ENCODE peak calls at places on chromosomes 4 and X, in ten cellular contexts. I, G, T, L, P, X, F, H, S and R are unnamed samples.

GRCh38 chr4:29304595-29304994 is 1415.6 kb upstream of the PCDH7 start:
- DNase-seq in I (no peak), G (peak), T (no peak), L (no peak), P (no peak), X (no peak), F (no peak), H (no peak), S (no peak), R (no peak)

GRCh38 chrX:48700951-48701653 is 4.6 kb downstream of the SUV39H1 start:
- DNase-seq in I (no peak), G (peak), T (no peak), L (no peak), P (no peak), X (no peak), F (no peak), H (no peak), S (no peak), R (no peak)

GRCh38 chr4:75058486-75058885 is 125.6 kb downstream of the PARM1 start:
- DNase-seq in I (no peak), G (no peak), T (no peak), L (no peak), P (no peak), X (no peak), F (no peak), H (no peak), S (no peak), R (no peak)

GRCh38 chr4:184664445-184665210 is 15.1 kb downstream of the PRIMPOL start:
- DNase-seq in I (peak), G (peak), T (no peak), L (no peak), P (no peak), X (no peak), F (no peak), H (no peak), S (no peak), R (no peak)

GRCh38 chrX:85998954-85999353 is 48.4 kb downstream of the CHM start:
- DNase-seq in I (no peak), G (no peak), T (no peak), L (no peak), P (no peak), X (no peak), F (no peak), H (no peak), S (no peak), R (no peak)

GRCh38 chrX:37785569-37785968 is 5.7 kb downstream of the CYBB start:
- DNase-seq in I (peak), G (no peak), T (no peak), L (no peak), P (no peak), X (no peak), F (no peak), H (no peak), S (no peak), R (no peak)

GRCh38 chr4:108834787-108835384 is 72.0 kb upstream of the ETNPPL start:
- DNase-seq in I (peak), G (peak), T (no peak), L (peak), P (no peak), X (no peak), F (no peak), H (no peak), S (no peak), R (no peak)

GRCh38 chr4:150072906-150073714 is 5.1 kb upstream of the DCLK2 start:
- DNase-seq in I (no peak), G (peak), T (no peak), L (peak), P (no peak), X (no peak), F (no peak), H (no peak), S (no peak), R (no peak)

GRCh38 chr4:39642885-39643550 is 4.4 kb upstream of the SMIM14 start:
- DNase-seq in I (no peak), G (peak), T (no peak), L (no peak), P (no peak), X (no peak), F (no peak), H (no peak), S (no peak), R (no peak)

GRCh38 chrX:2642146-2642545 is 48.9 kb upstream of the CD99 start:
- DNase-seq in I (no peak), G (no peak), T (no peak), L (no peak), P (no peak), X (no peak), F (no peak), H (no peak), S (no peak), R (no peak)

GRCh38 chrX:109862386-109862910 is 129.4 kb upstream of the ACSL4 start:
- DNase-seq in I (peak), G (no peak), T (no peak), L (no peak), P (no peak), X (no peak), F (peak), H (no peak), S (no peak), R (no peak)

GRCh38 chr4:186400676-186401075 is 134.7 kb downstream of the F11 start:
- DNase-seq in I (no peak), G (peak), T (peak), L (no peak), P (no peak), X (no peak), F (no peak), H (no peak), S (no peak), R (no peak)

GRCh38 chr4:126174627-126175026 is 859.9 kb downstream of the FAT4 start:
- DNase-seq in I (no peak), G (no peak), T (no peak), L (no peak), P (no peak), X (no peak), F (no peak), H (no peak), S (no peak), R (no peak)

GRCh38 chr4:97106161-97106560 is 1037.1 kb downstream of the STPG2 start:
- DNase-seq in I (no peak), G (no peak), T (no peak), L (no peak), P (no peak), X (no peak), F (peak), H (no peak), S (no peak), R (no peak)

GRCh38 chr4:5998333-5998936 is 19.8 kb downstream of the C4orf50 start:
- DNase-seq in I (peak), G (peak), T (peak), L (peak), P (peak), X (no peak), F (peak), H (peak), S (peak), R (peak)

GRCh38 chrX:119880552-119881437 is 9.2 kb downstream of the NDUFA1 start:
- DNase-seq in I (peak), G (peak), T (peak), L (no peak), P (no peak), X (no peak), F (peak), H (peak), S (no peak), R (no peak)

GRCh38 chrX:115344885-115345653 is 55.6 kb downstream of the LUZP4 start:
- DNase-seq in I (peak), G (peak), T (peak), L (peak), P (peak), X (peak), F (peak), H (no peak), S (peak), R (peak)

GRCh38 chr4:78673258-78673817 is 102.8 kb upstream of the BMP2K start:
- DNase-seq in I (no peak), G (no peak), T (no peak), L (no peak), P (no peak), X (no peak), F (no peak), H (no peak), S (no peak), R (no peak)

GRCh38 chr4:53935780-53936179 is 128.6 kb downstream of the CHIC2 start:
- DNase-seq in I (no peak), G (peak), T (no peak), L (peak), P (no peak), X (no peak), F (no peak), H (no peak), S (no peak), R (no peak)

GRCh38 chrX:104806346-104806745 is 240.3 kb downstream of the IL1RAPL2 start:
- DNase-seq in I (peak), G (no peak), T (no peak), L (no peak), P (no peak), X (no peak), F (no peak), H (no peak), S (no peak), R (no peak)

GRCh38 chrX:69543572-69543971 is 39.4 kb downstream of the NALF2 start:
- DNase-seq in I (no peak), G (no peak), T (no peak), L (no peak), P (no peak), X (no peak), F (no peak), H (no peak), S (no peak), R (peak)

GRCh38 chrX:69539437-69539836 is 35.3 kb downstream of the NALF2 start:
- DNase-seq in I (no peak), G (no peak), T (no peak), L (no peak), P (no peak), X (no peak), F (no peak), H (no peak), S (no peak), R (no peak)

GRCh38 chrX:69541959-69542358 is 37.8 kb downstream of the NALF2 start:
- DNase-seq in I (no peak), G (no peak), T (no peak), L (no peak), P (no peak), X (no peak), F (no peak), H (no peak), S (no peak), R (no peak)

GRCh38 chrX:69535661-69536060 is 31.5 kb downstream of the NALF2 start:
- DNase-seq in I (no peak), G (no peak), T (no peak), L (no peak), P (no peak), X (no peak), F (no peak), H (no peak), S (no peak), R (no peak)

DNA sequence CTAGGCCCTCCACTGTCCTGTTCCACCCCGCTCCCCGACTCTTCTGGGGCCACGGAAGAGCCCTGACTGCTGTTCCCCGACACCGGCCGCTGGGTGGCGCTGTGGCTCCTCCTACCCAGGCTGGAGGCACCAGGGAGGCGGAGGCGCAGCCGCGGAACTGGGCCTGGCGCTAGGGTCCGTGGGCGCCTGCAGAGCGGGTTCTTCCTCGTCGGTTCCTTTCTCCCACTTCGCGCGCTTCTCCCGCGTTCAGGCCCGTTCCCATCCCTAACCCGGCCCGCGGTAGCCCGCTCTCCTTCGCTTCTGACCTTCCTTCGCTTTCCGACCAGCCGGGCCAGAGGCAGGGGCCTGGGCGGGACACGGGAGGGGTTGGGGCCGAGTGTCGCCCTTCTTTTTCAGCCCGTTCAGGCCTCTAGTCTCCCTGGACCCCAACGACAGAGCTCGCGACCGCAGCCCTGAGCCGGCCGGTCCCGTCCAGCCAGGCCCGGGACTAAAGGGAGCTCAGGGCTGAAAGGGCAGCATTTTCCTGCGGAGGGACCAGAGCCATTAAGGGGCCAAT is 34.3 kb downstream of the NALF2 start:
- DNase-seq in I (peak), G (peak), T (peak), L (peak), P (peak), X (peak), F (peak), H (peak), S (peak), R (peak)
- H3K4me3 ChIP-seq in I (peak), G (no peak), T (no peak), L (peak), P (peak), X (peak), F (peak), H (no peak), S (peak), R (peak)

GRCh38 chr4:19406789-19407188 is 844.9 kb upstream of the SLIT2 start:
- DNase-seq in I (no peak), G (no peak), T (no peak), L (no peak), P (no peak), X (no peak), F (no peak), H (no peak), S (no peak), R (no peak)
- H3K27ac ChIP-seq in I (no peak), G (no peak), T (no peak), L (no peak), P (no peak), X (no peak), F (no peak), H (no peak), S (no peak), R (no peak)

GRCh38 chrX:103530540-103530939 is 11.3 kb upstream of the RAB40A start:
- DNase-seq in I (no peak), G (peak), T (no peak), L (no peak), P (no peak), X (no peak), F (no peak), H (no peak), S (no peak), R (no peak)

GRCh38 chrX:103535206-103535605 is 15.9 kb upstream of the RAB40A start:
- DNase-seq in I (no peak), G (no peak), T (no peak), L (no peak), P (no peak), X (no peak), F (no peak), H (no peak), S (no peak), R (no peak)

GRCh38 chrX:103536071-103536470 is 16.8 kb upstream of the RAB40A start:
- DNase-seq in I (no peak), G (no peak), T (no peak), L (no peak), P (no peak), X (no peak), F (no peak), H (no peak), S (no peak), R (no peak)

GRCh38 chrX:103531002-103531401 is 11.7 kb upstream of the RAB40A start:
- DNase-seq in I (no peak), G (peak), T (no peak), L (peak), P (no peak), X (no peak), F (no peak), H (no peak), S (no peak), R (no peak)

GRCh38 chrX:103533428-103534216 is 14.3 kb upstream of the RAB40A start:
- DNase-seq in I (peak), G (peak), T (peak), L (peak), P (peak), X (peak), F (peak), H (peak), S (peak), R (peak)
- H3K4me3 ChIP-seq in I (peak), G (no peak), T (no peak), L (no peak), P (peak), X (peak), F (peak), H (no peak), S (peak), R (peak)

GRCh38 chr4:58551676-58552075 is 1441.5 kb upstream of the IGFBP7 start:
- DNase-seq in I (no peak), G (no peak), T (no peak), L (no peak), P (no peak), X (no peak), F (no peak), H (no peak), S (no peak), R (no peak)
- H3K27ac ChIP-seq in I (no peak), G (no peak), T (no peak), L (no peak), P (no peak), X (no peak), F (no peak), H (no peak), S (no peak), R (no peak)

GRCh38 chrX:41475166-41475565 is 28.0 kb downstream of the NYX start:
- DNase-seq in I (no peak), G (no peak), T (no peak), L (no peak), P (no peak), X (no peak), F (no peak), H (no peak), S (no peak), R (no peak)
- H3K4me3 ChIP-seq in I (no peak), G (no peak), T (no peak), L (no peak), P (no peak), X (no peak), F (no peak), H (no peak), S (no peak), R (no peak)

DNA sequence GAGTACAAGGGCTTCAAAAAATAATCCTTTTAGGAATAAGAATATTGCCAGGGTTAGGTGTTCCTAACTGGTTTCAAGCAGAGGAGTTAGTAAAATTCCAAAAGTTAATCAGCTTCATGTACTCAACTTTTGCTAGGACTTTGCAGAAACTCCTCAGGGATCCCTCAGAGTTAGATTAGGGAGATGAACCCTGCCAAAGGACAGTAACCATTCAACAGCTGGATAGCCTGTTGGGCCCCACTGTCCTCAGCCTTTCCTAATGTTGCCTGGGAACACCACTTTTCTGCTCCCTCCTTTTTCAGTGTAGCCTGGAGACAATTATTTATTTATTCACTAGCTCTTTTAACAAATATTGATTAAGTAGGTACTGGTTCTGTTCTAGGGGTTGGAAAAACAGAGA is 53.8 kb downstream of the NFKB1 start:
- DNase-seq in I (no peak), G (no peak), T (no peak), L (no peak), P (no peak), X (no peak), F (no peak), H (no peak), S (no peak), R (no peak)
- H3K27ac ChIP-seq in I (no peak), G (no peak), T (no peak), L (no peak), P (no peak), X (peak), F (no peak), H (no peak), S (no peak), R (no peak)

DNA sequence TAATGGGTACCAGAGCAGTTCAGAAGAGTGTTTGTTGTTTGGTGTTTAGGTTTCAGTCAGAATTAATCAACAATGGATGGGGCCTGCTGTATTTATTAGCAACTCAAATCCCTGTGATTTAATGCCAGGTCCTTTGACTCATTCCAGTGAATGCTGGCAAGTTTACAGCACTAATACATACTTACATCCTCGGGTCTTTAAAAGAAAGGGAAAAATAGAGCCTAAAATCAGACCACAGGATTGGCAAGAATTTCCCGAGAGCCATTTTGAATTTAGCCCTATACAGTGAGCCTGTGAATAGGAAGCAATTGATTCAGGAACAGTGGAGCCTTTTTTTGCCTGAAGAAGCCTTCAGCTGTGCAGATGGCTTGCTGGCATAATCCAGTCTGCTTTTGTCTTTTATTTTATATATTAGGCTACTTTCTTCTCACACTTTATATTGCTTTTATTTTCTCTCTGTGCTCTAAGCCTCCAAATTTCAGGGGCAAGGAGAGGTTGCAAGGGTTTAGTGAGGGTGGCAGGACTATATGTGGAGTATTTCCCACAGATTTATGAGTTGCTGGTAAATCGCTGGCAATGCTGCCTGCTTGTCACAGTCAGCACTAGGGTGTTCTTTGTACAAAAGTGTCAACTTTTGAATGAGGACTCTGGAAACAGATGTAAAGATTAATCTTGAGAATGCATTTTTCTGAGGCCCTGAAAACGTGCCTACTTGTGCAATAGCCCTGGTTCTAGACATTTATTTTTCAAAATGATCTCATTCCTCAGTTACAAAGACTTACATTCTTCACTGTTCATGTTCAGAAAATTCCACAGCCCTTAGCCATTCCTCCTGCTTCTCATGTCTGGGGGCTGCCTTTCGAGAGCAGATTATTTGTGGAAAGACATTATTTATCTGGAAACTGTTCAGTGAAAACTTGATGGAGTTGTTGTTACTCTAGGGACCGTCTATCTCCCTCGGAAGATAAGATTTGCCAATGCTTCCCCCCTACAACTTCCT is 303.5 kb downstream of the SPRY1 start:
- DNase-seq in I (peak), G (peak), T (no peak), L (peak), P (no peak), X (no peak), F (no peak), H (no peak), S (no peak), R (no peak)
- H3K4me3 ChIP-seq in I (no peak), G (peak), T (no peak), L (peak), P (no peak), X (no peak), F (no peak), H (no peak), S (peak), R (no peak)

DNA sequence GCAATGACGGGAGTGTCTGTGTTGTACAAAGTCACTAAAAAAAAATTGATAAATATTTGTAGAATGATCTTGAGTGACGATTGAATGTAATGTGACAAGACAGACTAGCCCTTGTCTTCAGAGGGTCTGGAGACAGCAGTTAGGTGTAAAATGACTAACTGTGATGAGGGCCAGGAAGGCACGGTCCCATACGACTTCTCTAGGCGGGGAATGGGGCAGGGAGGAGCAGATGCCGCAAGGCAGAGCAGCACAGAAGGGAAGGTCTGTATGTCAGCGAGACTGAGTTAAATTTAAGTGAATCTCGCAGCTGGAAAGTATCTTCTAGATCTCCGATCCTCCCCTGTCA is 405 bp downstream of the CENPE start:
- DNase-seq in I (no peak), G (no peak), T (no peak), L (no peak), P (no peak), X (no peak), F (no peak), H (no peak), S (no peak), R (no peak)
- H3K27ac ChIP-seq in I (peak), G (peak), T (peak), L (no peak), P (peak), X (no peak), F (peak), H (peak), S (no peak), R (no peak)